ENCODE peak calls at places on chromosomes 13 and 19, in eight cellular contexts. F is activated CD8-positive, alpha-beta T cell treated with anti-CD3 and anti-CD28 coated beads, Interleukin-2, amount 10 ng/mL, durations not matched to agents 7 days and 5 days; C is GM23248; M is KG1; W is NCI-H1436; G is upper lobe of right lung; O is NCI-H774; J is stimulated activated CD4-positive, alpha-beta T cell treated with anti-CD3 and anti-CD28 coated beads, Interleukin-2, amount 100 ng/mL, for 24 hours. Q is an unnamed sample.

GRCh38 chr13:76903544-76904162 is 17.4 kb upstream of the KCTD12 start:
- DNase-seq in G (no peak), M (peak; percentile 61), C (peak; percentile 83), F (peak; percentile 78), O (peak; percentile 34), J (peak; percentile 65), W (peak; percentile 49), Q (peak; percentile 82)

GRCh38 chr13:27822258-27822872 is 30.1 kb downstream of the GSX1 start:
- DNase-seq in O (no peak), F (no peak), G (no peak), C (no peak), M (no peak), J (no peak), W (no peak), Q (no peak)

GRCh38 chr19:16872728-16873127 is 16.1 kb upstream of the F2RL3 start:
- DNase-seq in J (no peak), W (no peak), C (no peak), M (no peak), O (no peak), G (no peak), F (no peak), Q (no peak)

GRCh38 chr13:20114066-20114465 is 46.8 kb downstream of the GJA3 start:
- DNase-seq in F (no peak), M (no peak), O (no peak), J (no peak), C (no peak), W (no peak), G (no peak), Q (no peak)

GRCh38 chr19:16976471-16976870 is 50.1 kb downstream of the CPAMD8 start:
- DNase-seq in G (no peak), F (no peak), C (no peak), W (no peak), M (no peak), J (no peak), O (peak; percentile 24), Q (no peak)

GRCh38 chr19:38974599-38975213 is 836 bp downstream of the FBXO17 start:
- DNase-seq in O (no peak), F (no peak), M (no peak), W (no peak), C (peak; percentile 56), G (no peak), J (no peak), Q (peak; percentile 34)

GRCh38 chr19:51702754-51703654 is 9.9 kb downstream of the SPACA6 start:
- DNase-seq in M (no peak), W (no peak), O (peak; percentile 50), J (peak; percentile 20), G (peak; percentile 77), C (peak; percentile 21), F (no peak), Q (no peak)

GRCh38 chr19:42193294-42193693 is 24.2 kb downstream of the DEDD2 start:
- DNase-seq in C (no peak), J (no peak), M (no peak), W (no peak), F (no peak), O (no peak), G (no peak), Q (no peak)

GRCh38 chr19:15323496-15324235 is 8.7 kb downstream of the BRD4 start:
- DNase-seq in C (peak; percentile 90), F (no peak), M (no peak), O (no peak), J (no peak), G (peak; percentile 66), W (no peak), Q (peak; percentile 45)

GRCh38 chr13:74187564-74187963 is 53.4 kb upstream of the KLF12 start:
- DNase-seq in C (no peak), J (no peak), W (no peak), M (no peak), G (no peak), F (no peak), O (no peak), Q (peak; percentile 61)

GRCh38 chr13:73765651-73766384 is 368.4 kb downstream of the KLF12 start:
- DNase-seq in G (peak; percentile 79), C (peak; percentile 20), O (peak; percentile 68), J (peak; percentile 63), F (peak; percentile 84), M (peak; percentile 28), W (peak; percentile 91), Q (no peak)

GRCh38 chr19:2330255-2330631 is 1.8 kb downstream of the SPPL2B start:
- DNase-seq in O (no peak), M (no peak), C (no peak), G (no peak), F (no peak), W (no peak), J (no peak), Q (no peak)

GRCh38 chr19:8663920-8664670 is 33.7 kb downstream of the NFILZ start:
- DNase-seq in G (no peak), C (no peak), O (no peak), F (peak; percentile 70), W (no peak), M (no peak), J (peak; percentile 52), Q (no peak)

GRCh38 chr19:16496613-16496983 is 404 bp downstream of the C19orf44 start:
- DNase-seq in J (no peak), F (no peak), C (peak; percentile 91), G (peak; percentile 67), M (no peak), W (no peak), O (no peak), Q (peak; percentile 73)

GRCh38 chr19:29923653-29924052 is 18.4 kb upstream of the URI1 start:
- DNase-seq in G (no peak), J (no peak), O (no peak), M (no peak), C (no peak), F (no peak), W (no peak), Q (peak; percentile 19)

GRCh38 chr19:47272448-47273312 is 2.0 kb upstream of the INAFM1 start:
- DNase-seq in O (no peak), M (no peak), J (no peak), F (peak; percentile 62), C (peak; percentile 52), G (peak; percentile 80), W (peak; percentile 43), Q (peak; percentile 11)

GRCh38 chr19:609001-609340 is 19.3 kb downstream of the HCN2 start:
- DNase-seq in M (no peak), J (no peak), G (peak; percentile 85), C (no peak), W (no peak), O (peak; percentile 26), F (no peak), Q (no peak)

GRCh38 chr13:110914293-110915056 is 394 bp downstream of the ANKRD10 start:
- DNase-seq in M (peak; percentile 53), G (peak; percentile 92), J (peak; percentile 84), C (peak; percentile 81), O (peak; percentile 95), F (peak; percentile 80), W (peak; percentile 70), Q (peak; percentile 82)

GRCh38 chr19:58407658-58408151 is 744 bp upstream of the ZNF584 start:
- DNase-seq in F (peak; percentile 31), M (no peak), O (no peak), W (no peak), C (peak; percentile 54), G (peak; percentile 67), J (no peak), Q (peak; percentile 23)

GRCh38 chr13:27868639-27869435 is 51.0 kb upstream of the PDX1 start:
- DNase-seq in G (no peak), J (no peak), W (no peak), F (no peak), O (no peak), C (peak; percentile 52), M (no peak), Q (peak; percentile 30)

GRCh38 chr19:54001496-54001895 is 10.1 kb downstream of the CACNG6 start:
- DNase-seq in W (no peak), G (no peak), M (no peak), O (no peak), F (no peak), J (no peak), C (no peak), Q (no peak)

GRCh38 chr13:43424386-43424785 is 362.4 kb downstream of the ENOX1 start:
- DNase-seq in O (no peak), M (no peak), F (no peak), W (no peak), G (no peak), C (no peak), J (no peak), Q (no peak)

GRCh38 chr13:108322206-108322824 is 52.8 kb downstream of the TNFSF13B start:
- DNase-seq in M (peak; percentile 43), C (peak; percentile 70), F (no peak), O (peak; percentile 77), W (peak; percentile 12), J (no peak), G (no peak), Q (peak; percentile 63)

GRCh38 chr19:5937550-5937949 is 23.5 kb downstream of the CAPS start:
- DNase-seq in W (no peak), M (no peak), C (no peak), J (no peak), F (no peak), G (no peak), O (no peak), Q (no peak)

GRCh38 chr13:102675115-102675514 is 19.7 kb downstream of the METTL21C start:
- DNase-seq in F (no peak), O (no peak), C (no peak), J (no peak), M (no peak), W (no peak), G (no peak), Q (no peak)

GRCh38 chr13:31433756-31434155 is 234.0 kb downstream of the B3GLCT start:
- DNase-seq in W (no peak), C (peak; percentile 23), G (no peak), O (no peak), M (no peak), F (no peak), J (no peak), Q (no peak)

GRCh38 chr13:59823495-59823894 is 340.2 kb downstream of the DIAPH3 start:
- DNase-seq in M (no peak), W (no peak), G (no peak), F (no peak), C (peak; percentile 70), O (no peak), J (no peak), Q (peak; percentile 88)

GRCh38 chr19:10096615-10096963 is 5.9 kb downstream of the ANGPTL6 start:
- DNase-seq in O (no peak), G (no peak), J (no peak), C (peak; percentile 59), F (no peak), M (no peak), W (no peak), Q (no peak)

GRCh38 chr19:45485301-45486077 is 11.4 kb downstream of the RTN2 start:
- DNase-seq in C (peak; percentile 98), G (peak; percentile 99), F (peak; percentile 99), J (peak; percentile 100), W (peak; percentile 96), M (peak; percentile 96), O (peak; percentile 95), Q (peak; percentile 96)

GRCh38 chr19:35395762-35396199 is 24.9 kb downstream of the GPR42 start:
- DNase-seq in J (no peak), F (no peak), G (no peak), W (no peak), M (no peak), O (no peak), C (peak; percentile 12), Q (no peak)

GRCh38 chr19:11264452-11265176 is 2.3 kb upstream of the DOCK6 start:
- DNase-seq in G (peak; percentile 93), O (no peak), W (no peak), M (no peak), F (no peak), C (no peak), J (no peak), Q (no peak)

Q was measured in ELR.